ENCODE peak calls at places on chromosomes 12 and 14, in seven cellular contexts. R is CD8-positive, alpha-beta memory T cell; M is substantia nigra; W is GM20000; P is GM12865; H is A549; Q is stimulated activated CD4-positive, alpha-beta T cell treated with anti-CD3 and anti-CD28 coated beads, TNF-alpha, amount 100 ng/mL, for 48 hours. U is an unnamed sample.

GRCh38 chr12:116461060-116461459 is 98.1 kb upstream of the MAP1LC3B2 start:
- DNase-seq in R (no peak), M (no peak), W (no peak), P (no peak), H (no peak), Q (no peak), U (no peak)

GRCh38 chr12:50070314-50071060 is 13.1 kb downstream of the ASIC1 start:
- DNase-seq in R (peak), M (peak), W (peak), P (peak), H (peak), Q (peak), U (no peak)

GRCh38 chr12:32264995-32265394 is 134.4 kb upstream of the FGD4 start:
- DNase-seq in R (no peak), M (no peak), W (peak), P (peak), H (no peak), Q (no peak), U (no peak)

GRCh38 chr14:101559624-101560533 is 1.4 kb upstream of the DIO3 start:
- DNase-seq in R (no peak), M (no peak), W (no peak), P (no peak), H (no peak), Q (no peak), U (no peak)

GRCh38 chr12:42332301-42332894 is 6.4 kb downstream of the PPHLN1 start:
- DNase-seq in R (no peak), M (no peak), W (peak), P (peak), H (peak), Q (no peak), U (no peak)

GRCh38 chr12:80353254-80353653 is 90.8 kb upstream of the PTPRQ start:
- DNase-seq in R (no peak), M (no peak), W (no peak), P (no peak), H (peak), Q (no peak), U (no peak)

GRCh38 chr14:99754141-99755067 is 38.8 kb upstream of the EML1 start:
- DNase-seq in R (no peak), M (no peak), W (peak), P (no peak), H (no peak), Q (no peak), U (no peak)

GRCh38 chr12:79691299-79692248 is 810 bp upstream of the PAWR start:
- DNase-seq in R (no peak), M (no peak), W (no peak), P (no peak), H (peak), Q (no peak), U (no peak)

GRCh38 chr12:22333186-22333745 is 1.2 kb downstream of the ST8SIA1 start:
- DNase-seq in R (no peak), M (no peak), W (no peak), P (no peak), H (no peak), Q (no peak), U (no peak)

GRCh38 chr14:51216602-51217001 is 23.4 kb upstream of the TMX1 start:
- DNase-seq in R (no peak), M (no peak), W (no peak), P (no peak), H (no peak), Q (no peak), U (no peak)

GRCh38 chr12:121538699-121539061 is 42.1 kb downstream of the KDM2B start:
- DNase-seq in R (no peak), M (no peak), W (no peak), P (peak), H (peak), Q (no peak), U (no peak)

GRCh38 chr12:120013659-120014380 is 24.8 kb downstream of the BICDL1 start:
- DNase-seq in R (no peak), M (no peak), W (peak), P (peak), H (peak), Q (no peak), U (peak)

GRCh38 chr12:93347054-93347786 is 30.5 kb upstream of the NUDT4 start:
- DNase-seq in R (no peak), M (no peak), W (no peak), P (no peak), H (no peak), Q (no peak), U (no peak)

GRCh38 chr12:110037315-110037714 is 11.0 kb downstream of the C12orf76 start:
- DNase-seq in R (no peak), M (no peak), W (no peak), P (no peak), H (no peak), Q (no peak), U (no peak)

GRCh38 chr14:102200690-102201368 is 61.1 kb downstream of the WDR20 start:
- DNase-seq in R (no peak), M (no peak), W (no peak), P (peak), H (no peak), Q (no peak), U (no peak)

GRCh38 chr14:72565917-72566316 is 328.0 kb downstream of the DPF3 start:
- DNase-seq in R (no peak), M (no peak), W (no peak), P (no peak), H (no peak), Q (no peak), U (no peak)

GRCh38 chr14:101918125-101918989 is 46.0 kb upstream of the DYNC1H1 start:
- DNase-seq in R (no peak), M (no peak), W (no peak), P (no peak), H (no peak), Q (no peak), U (no peak)

GRCh38 chr12:46260153-46260912 is 8.5 kb downstream of the SLC38A1 start:
- DNase-seq in R (no peak), M (no peak), W (no peak), P (no peak), H (no peak), Q (no peak), U (no peak)

GRCh38 chr12:20646239-20646827 is 48.8 kb upstream of the SLCO1C1 start:
- DNase-seq in R (no peak), M (no peak), W (peak), P (peak), H (peak), Q (no peak), U (no peak)

GRCh38 chr12:40378721-40379120 is 153.9 kb downstream of the LRRK2 start:
- DNase-seq in R (no peak), M (no peak), W (no peak), P (no peak), H (no peak), Q (no peak), U (no peak)

GRCh38 chr12:51246254-51246853 is 7.7 kb downstream of the DAZAP2 start:
- DNase-seq in R (no peak), M (peak), W (no peak), P (peak), H (no peak), Q (no peak), U (no peak)

GRCh38 chr14:73462078-73462715 is 3.9 kb upstream of the NUMB start:
- DNase-seq in R (no peak), M (peak), W (no peak), P (no peak), H (peak), Q (no peak), U (no peak)

GRCh38 chr12:108784270-108784669 is 53.0 kb upstream of the CORO1C start:
- DNase-seq in R (no peak), M (no peak), W (no peak), P (no peak), H (no peak), Q (no peak), U (no peak)

GRCh38 chr12:51528852-51529545 is 62.0 kb upstream of the SCN8A start:
- DNase-seq in R (no peak), M (no peak), W (no peak), P (no peak), H (no peak), Q (no peak), U (no peak)

GRCh38 chr14:56116128-56116900 is 1.9 kb upstream of the PELI2 start:
- DNase-seq in R (no peak), M (no peak), W (no peak), P (no peak), H (no peak), Q (no peak), U (no peak)

GRCh38 chr14:51552768-51553426 is 98.8 kb upstream of the FRMD6 start:
- DNase-seq in R (no peak), M (no peak), W (no peak), P (no peak), H (peak), Q (no peak), U (no peak)

GRCh38 chr12:130288201-130288600 is 49.5 kb upstream of the PIWIL1 start:
- DNase-seq in R (no peak), M (no peak), W (no peak), P (no peak), H (no peak), Q (no peak), U (no peak)

GRCh38 chr14:35669782-35670181 is 135.8 kb downstream of the INSM2 start:
- DNase-seq in R (no peak), M (no peak), W (no peak), P (peak), H (peak), Q (no peak), U (no peak)

GRCh38 chr14:51188566-51189185 is 51.4 kb upstream of the TMX1 start:
- DNase-seq in R (no peak), M (no peak), W (no peak), P (no peak), H (no peak), Q (no peak), U (no peak)